ENCODE peak calls at places on chromosome 18, in nine cellular contexts. U is T-helper 9 cell; G is pulmonary artery endothelial cell; H is HFF-Myc; Y is retina; X is C1 segment of cervical spinal cord; P is GOT3; K is BJ; S is CD4-positive, alpha-beta T cell. I is an unnamed sample.

GRCh38 chr18:25786778-25787177 is 303.6 kb downstream of the SS18 start:
- DNase-seq in U (no peak), G (no peak), H (peak; percentile 56), Y (peak; percentile 33), X (no peak), P (no peak), K (peak; percentile 78), S (no peak), I (no peak)

GRCh38 chr18:48996041-48996440 is 45.3 kb upstream of the SMAD7 start:
- DNase-seq in U (no peak), G (no peak), H (no peak), Y (no peak), X (no peak), P (no peak), K (no peak), S (no peak), I (no peak)

GRCh38 chr18:8264861-8265411 is 344.3 kb upstream of the RAB12 start:
- DNase-seq in U (no peak), G (no peak), H (no peak), Y (no peak), X (no peak), P (no peak), K (no peak), S (no peak), I (no peak)

GRCh38 chr18:8893628-8894231 is 188.4 kb downstream of the MTCL1 start:
- DNase-seq in U (no peak), G (no peak), H (no peak), Y (no peak), X (no peak), P (no peak), K (no peak), S (no peak), I (no peak)

GRCh38 chr18:27315001-27315400 is 129.9 kb upstream of the CHST9 start:
- DNase-seq in U (no peak), G (no peak), H (no peak), Y (no peak), X (no peak), P (no peak), K (no peak), S (no peak), I (no peak)

GRCh38 chr18:23038712-23039111 is 96.6 kb upstream of the CABLES1 start:
- DNase-seq in U (no peak), G (no peak), H (peak; percentile 91), Y (no peak), X (no peak), P (no peak), K (peak; percentile 75), S (no peak), I (peak; percentile 93)

GRCh38 chr18:45227004-45227403 is 388.3 kb upstream of the SLC14A2 start:
- DNase-seq in U (no peak), G (no peak), H (no peak), Y (no peak), X (no peak), P (no peak), K (no peak), S (no peak), I (no peak)

GRCh38 chr18:65287642-65288041 is 463.2 kb upstream of the CDH7 start:
- DNase-seq in U (no peak), G (no peak), H (no peak), Y (no peak), X (no peak), P (no peak), K (no peak), S (no peak), I (no peak)

GRCh38 chr18:78528437-78529228 is 451.0 kb upstream of the SALL3 start:
- DNase-seq in U (no peak), G (no peak), H (no peak), Y (peak; percentile 59), X (no peak), P (no peak), K (no peak), S (no peak), I (no peak)

GRCh38 chr18:11981633-11982366 is 493 bp downstream of the IMPA2 start:
- DNase-seq in U (no peak), G (no peak), H (no peak), Y (peak; percentile 82), X (peak; percentile 19), P (no peak), K (no peak), S (no peak), I (no peak)

GRCh38 chr18:34929336-34929780 is 111.9 kb upstream of the MAPRE2 start:
- DNase-seq in U (no peak), G (no peak), H (peak; percentile 65), Y (no peak), X (no peak), P (no peak), K (peak; percentile 52), S (no peak), I (peak; percentile 54)

GRCh38 chr18:24491882-24492281 is 31.4 kb downstream of the HRH4 start:
- DNase-seq in U (no peak), G (no peak), H (no peak), Y (peak; percentile 70), X (no peak), P (no peak), K (no peak), S (no peak), I (no peak)

GRCh38 chr18:33355263-33355662 is 85.3 kb downstream of the CCDC178 start:
- DNase-seq in U (no peak), G (no peak), H (no peak), Y (no peak), X (no peak), P (no peak), K (no peak), S (no peak), I (no peak)

GRCh38 chr18:80154293-80154692 is 45.2 kb downstream of the ADNP2 start:
- DNase-seq in U (no peak), G (no peak), H (no peak), Y (no peak), X (no peak), P (no peak), K (no peak), S (no peak), I (no peak)

GRCh38 chr18:46167971-46168370 is 63.8 kb downstream of the HAUS1 start:
- DNase-seq in U (no peak), G (no peak), H (no peak), Y (no peak), X (no peak), P (no peak), K (no peak), S (no peak), I (no peak)

GRCh38 chr18:77254711-77255110 is 5.1 kb downstream of the GALR1 start:
- DNase-seq in U (no peak), G (no peak), H (no peak), Y (peak; percentile 2), X (no peak), P (no peak), K (no peak), S (no peak), I (no peak)

GRCh38 chr18:79947881-79948610 is 3.4 kb downstream of the SLC66A2 start:
- DNase-seq in U (no peak), G (no peak), H (no peak), Y (no peak), X (no peak), P (no peak), K (no peak), S (no peak), I (no peak)